ENCODE peak calls at places on chromosomes 3 and 15, in five cellular contexts. A, J, B, R and C are unnamed samples.

GRCh38 chr3:127702151-127702578 is 29.4 kb downstream of the ABTB1 start:
- DNase-seq in A (peak; percentile 69), R (no peak), B (no peak), J (no peak), C (no peak)

GRCh38 chr3:184354121-184354728 is 7.2 kb downstream of the CLCN2 start:
- DNase-seq in J (no peak), A (no peak), R (no peak), B (peak; percentile 55), C (peak; percentile 69)

GRCh38 chr15:75739791-75740190 is 27.1 kb upstream of the CSPG4 start:
- DNase-seq in R (no peak), J (no peak), B (no peak), A (no peak), C (no peak)

GRCh38 chr15:73015493-73015892 is 36.8 kb upstream of the NEO1 start:
- DNase-seq in J (no peak), B (no peak), R (no peak), A (no peak), C (no peak)

GRCh38 chr3:71022552-71023335 is 560.8 kb downstream of the FOXP1 start:
- DNase-seq in R (no peak), J (no peak), B (no peak), A (no peak), C (no peak)

GRCh38 chr15:67201136-67201535 is 53.3 kb downstream of the AAGAB start:
- DNase-seq in J (no peak), B (no peak), R (no peak), A (no peak), C (no peak)

GRCh38 chr3:45345849-45346535 is 42.4 kb upstream of the LARS2 start:
- DNase-seq in B (no peak), J (no peak), A (no peak), R (no peak), C (no peak)

GRCh38 chr3:100710355-100711198 is 1.3 kb downstream of the TFG start:
- DNase-seq in A (peak; percentile 23), J (no peak), B (no peak), R (no peak), C (peak; percentile 47)

GRCh38 chr3:197881601-197882000 is 68.4 kb upstream of the RPL35A start:
- DNase-seq in A (no peak), J (no peak), R (no peak), B (no peak), C (no peak)

GRCh38 chr3:124765197-124765596 is 34.9 kb downstream of the UMPS start:
- DNase-seq in J (no peak), B (no peak), R (no peak), A (no peak), C (no peak)

GRCh38 chr15:80484312-80484981 is 80.3 kb downstream of the ARNT2 start:
- DNase-seq in B (no peak), J (no peak), R (no peak), A (no peak), C (no peak)

GRCh38 chr3:50327943-50328691 is at the start of gene TUSC2:
- DNase-seq in J (peak; percentile 85), R (peak; percentile 99), B (peak; percentile 91), A (peak; percentile 98), C (peak; percentile 97)

GRCh38 chr3:179801831-179802230 is 149.0 kb downstream of the USP13 start:
- DNase-seq in R (no peak), J (no peak), A (no peak), B (no peak), C (no peak)

GRCh38 chr15:56617628-56618027 is 115.7 kb downstream of the ZNF280D start:
- DNase-seq in J (no peak), R (no peak), A (no peak), B (no peak), C (no peak)

GRCh38 chr15:67865766-67866165 is 25.9 kb upstream of the RNU6-1 start:
- DNase-seq in A (no peak), J (no peak), B (no peak), R (no peak), C (no peak)

GRCh38 chr15:68653795-68654194 is 75.0 kb downstream of the CORO2B start:
- DNase-seq in R (no peak), B (no peak), J (no peak), A (no peak), C (no peak)

GRCh38 chr3:128307029-128307633 is 153.8 kb downstream of the EEFSEC start:
- DNase-seq in J (no peak), B (no peak), R (no peak), A (no peak), C (no peak)

GRCh38 chr3:46725663-46726314 is 8.1 kb upstream of the PRSS50 start:
- DNase-seq in B (no peak), R (peak; percentile 55), A (no peak), J (no peak), C (no peak)

GRCh38 chr3:191216510-191216909 is 17.5 kb downstream of the OSTN start:
- DNase-seq in R (no peak), B (no peak), A (no peak), J (no peak), C (no peak)

GRCh38 chr15:100714749-100715342 is 112.5 kb downstream of the ASB7 start:
- DNase-seq in J (no peak), B (no peak), A (no peak), R (no peak), C (no peak)

GRCh38 chr15:91922701-91923279 is 69.3 kb downstream of the SLCO3A1 start:
- DNase-seq in J (no peak), R (no peak), B (no peak), A (no peak), C (no peak)

GRCh38 chr3:52054689-52055511 is 1.5 kb downstream of the DUSP7 start:
- DNase-seq in J (no peak), B (no peak), R (no peak), A (no peak), C (peak; percentile 64)

GRCh38 chr3:52050571-52050970 is 5.8 kb downstream of the DUSP7 start:
- DNase-seq in B (no peak), A (no peak), R (no peak), J (no peak), C (no peak)

GRCh38 chr3:52051444-52051843 is 4.9 kb downstream of the DUSP7 start:
- DNase-seq in J (no peak), R (no peak), A (no peak), B (no peak), C (no peak)

GRCh38 chr3:52053307-52054304 is 2.8 kb downstream of the DUSP7 start:
- DNase-seq in A (peak; percentile 61), J (no peak), B (no peak), R (no peak), C (no peak)

GRCh38 chr3:52052831-52053306 is 3.5 kb downstream of the DUSP7 start:
- DNase-seq in J (no peak), B (no peak), A (peak; percentile 84), R (peak; percentile 96), C (no peak)
- TF ChIP-seq CTCF in J (no peak), B (no peak), A (peak; percentile 61), R (peak; percentile 43), C (no peak)

GRCh38 chr3:32147935-32148334 is 41.5 kb downstream of the GPD1L start:
- DNase-seq in J (no peak), A (no peak), R (no peak), B (no peak), C (no peak)
- TF ChIP-seq CTCF in J (no peak), A (no peak), R (no peak), B (peak; percentile 22), C (no peak)

GRCh38 chr3:122985539-122985938 is 42.0 kb downstream of the SEMA5B start:
- DNase-seq in A (no peak), J (no peak), R (no peak), B (no peak), C (no peak)

GRCh38 chr3:122984650-122985049 is 42.9 kb downstream of the SEMA5B start:
- DNase-seq in J (no peak), R (no peak), A (no peak), B (no peak), C (no peak)

GRCh38 chr3:122984007-122984406 is 43.6 kb downstream of the SEMA5B start:
- DNase-seq in J (no peak), B (no peak), R (no peak), A (no peak), C (no peak)

GRCh38 chr3:122978569-122978968 is 49.0 kb downstream of the SEMA5B start:
- DNase-seq in A (no peak), J (no peak), R (no peak), B (no peak), C (no peak)

DNA sequence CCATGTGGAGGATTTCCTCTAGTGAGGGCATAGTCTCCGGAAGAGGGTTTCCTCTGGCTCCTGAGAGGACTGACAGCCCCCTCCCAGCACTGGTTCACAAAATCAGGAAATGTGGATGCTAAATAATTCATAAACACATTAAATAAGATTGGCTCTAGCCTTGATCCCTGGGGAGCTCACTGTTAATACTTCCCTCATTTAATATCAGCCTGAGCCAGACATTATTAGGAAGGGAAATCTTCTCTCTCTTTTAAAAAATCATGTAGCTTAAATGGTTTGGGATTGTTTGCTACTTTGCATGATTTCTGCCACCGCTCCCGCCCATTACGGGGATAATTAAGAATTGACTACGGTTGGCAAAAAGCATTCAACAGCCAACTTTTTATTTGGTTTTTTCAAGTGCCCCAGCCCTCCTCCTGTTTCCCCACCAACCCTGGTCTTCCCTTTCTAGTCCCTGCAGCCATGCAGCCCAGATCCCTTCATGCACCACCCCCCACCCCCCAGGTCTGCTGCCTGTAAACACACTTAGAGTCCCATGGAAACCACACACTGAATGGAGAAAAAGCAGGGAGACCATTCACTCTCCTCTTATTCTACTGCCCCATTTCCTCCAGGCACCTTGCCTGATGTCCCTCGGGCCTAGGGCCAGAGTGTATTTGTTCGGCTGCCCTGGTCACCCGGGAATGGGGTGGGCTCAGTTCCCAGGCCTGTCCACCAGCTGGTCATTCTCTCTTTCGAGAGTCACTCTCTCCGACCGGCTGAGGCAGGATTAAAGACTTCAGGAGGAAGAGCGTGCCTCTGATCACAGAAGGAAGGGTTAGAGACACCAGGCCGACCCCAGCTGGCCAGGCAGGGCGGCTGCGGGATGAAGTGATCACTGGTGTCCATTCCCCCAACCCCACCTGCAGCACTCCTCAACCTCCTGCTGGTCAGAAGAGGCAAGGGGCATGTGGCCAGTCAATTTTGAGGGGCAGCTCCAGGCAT is 45.1 kb downstream of the SEMA5B start:
- DNase-seq in R (no peak), A (no peak), J (no peak), B (no peak), C (peak; percentile 56)
- TF ChIP-seq CTCF in R (no peak), A (no peak), J (no peak), B (no peak), C (no peak)

DNA sequence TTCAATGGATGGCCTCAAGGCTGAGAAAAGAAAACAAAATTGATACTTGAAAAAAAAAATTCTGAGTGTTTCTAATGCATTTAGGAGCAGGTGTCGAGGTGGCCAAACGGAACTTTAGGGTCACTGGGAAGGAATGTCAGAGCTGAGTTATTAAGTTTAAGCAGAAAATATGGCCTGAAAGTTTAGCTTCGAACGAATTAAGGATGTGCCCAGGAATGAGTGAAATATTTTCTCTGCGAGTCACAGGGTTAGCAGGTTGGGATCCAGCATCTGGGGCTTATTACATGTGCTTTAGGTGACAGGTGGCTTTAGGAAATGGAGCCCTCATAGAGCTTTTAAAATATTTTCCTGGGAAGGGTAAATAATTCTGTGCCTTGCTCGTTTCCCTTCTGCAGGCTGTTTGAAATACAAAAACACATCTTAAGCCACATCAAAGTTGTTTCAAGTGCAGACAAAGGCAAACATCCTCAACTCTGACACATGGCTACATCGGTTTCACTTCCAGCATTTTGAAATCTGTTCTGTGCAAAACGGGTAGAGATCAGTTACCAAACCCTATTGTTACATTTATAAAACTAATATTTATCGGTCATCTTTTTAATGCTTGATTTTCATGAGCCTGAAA is 143.1 kb upstream of the ARRDC4 start:
- DNase-seq in B (no peak), R (peak; percentile 64), A (no peak), J (no peak), C (no peak)
- TF ChIP-seq CTCF in B (no peak), R (no peak), A (no peak), J (no peak), C (no peak)